ENCODE peak calls at places on chromosomes 12 and 14, in nine cellular contexts. Z is mammary epithelial cell; M is GM23338; K is uterus; G is lung; H is RWPE1; S is mucosa of descending colon; L is CD8-positive, alpha-beta T cell; J is nephron progenitor cell. F is an unnamed sample.

GRCh38 chr12:110916295-110916875 is 4.0 kb downstream of the MYL2 start:
- DNase-seq in Z (peak; percentile 32), G (no peak), M (no peak), L (no peak), J (no peak), K (no peak), S (no peak), H (no peak), F (no peak)

GRCh38 chr14:52464175-52464574 is 88.1 kb downstream of the TXNDC16 start:
- DNase-seq in H (no peak), L (no peak), J (no peak), G (no peak), S (no peak), Z (no peak), K (no peak), M (no peak), F (no peak)

GRCh38 chr12:94092516-94093241 is 55.7 kb upstream of the PLXNC1 start:
- DNase-seq in M (no peak), S (no peak), G (no peak), L (no peak), J (no peak), H (peak; percentile 33), Z (peak; percentile 77), K (peak; percentile 85), F (no peak)

GRCh38 chr14:93708800-93709199 is 79.5 kb downstream of the PRIMA1 start:
- DNase-seq in H (no peak), Z (no peak), M (no peak), S (no peak), J (no peak), L (no peak), G (peak; percentile 19), K (no peak), F (no peak)

GRCh38 chr14:35682802-35683201 is 126.3 kb downstream of the RALGAPA1 start:
- DNase-seq in G (no peak), K (no peak), S (no peak), J (no peak), Z (no peak), M (no peak), H (no peak), L (no peak), F (no peak)

GRCh38 chr14:68513137-68513536 is 279.7 kb downstream of the ZFP36L1 start:
- DNase-seq in S (no peak), G (no peak), M (no peak), H (peak; percentile 20), Z (no peak), J (no peak), L (no peak), K (no peak), F (no peak)

GRCh38 chr12:30531731-30532678 is 163.7 kb downstream of the IPO8 start:
- DNase-seq in L (no peak), J (no peak), G (no peak), H (no peak), Z (no peak), K (no peak), S (no peak), M (no peak), F (no peak)

GRCh38 chr12:13250416-13250815 is 53.9 kb downstream of the EMP1 start:
- DNase-seq in L (no peak), J (no peak), H (peak; percentile 58), K (no peak), S (no peak), M (no peak), G (no peak), Z (peak; percentile 83), F (no peak)

GRCh38 chr14:31256534-31257243 is 49.1 kb upstream of the HECTD1 start:
- DNase-seq in K (no peak), H (no peak), S (no peak), M (no peak), G (no peak), J (no peak), L (no peak), Z (no peak), F (no peak)

GRCh38 chr12:6383572-6384498 is at the start of gene LTBR:
- DNase-seq in K (peak; percentile 97), M (peak; percentile 83), Z (peak; percentile 90), J (peak; percentile 71), L (no peak), G (peak; percentile 96), H (peak; percentile 88), S (peak; percentile 97), F (no peak)

DNA sequence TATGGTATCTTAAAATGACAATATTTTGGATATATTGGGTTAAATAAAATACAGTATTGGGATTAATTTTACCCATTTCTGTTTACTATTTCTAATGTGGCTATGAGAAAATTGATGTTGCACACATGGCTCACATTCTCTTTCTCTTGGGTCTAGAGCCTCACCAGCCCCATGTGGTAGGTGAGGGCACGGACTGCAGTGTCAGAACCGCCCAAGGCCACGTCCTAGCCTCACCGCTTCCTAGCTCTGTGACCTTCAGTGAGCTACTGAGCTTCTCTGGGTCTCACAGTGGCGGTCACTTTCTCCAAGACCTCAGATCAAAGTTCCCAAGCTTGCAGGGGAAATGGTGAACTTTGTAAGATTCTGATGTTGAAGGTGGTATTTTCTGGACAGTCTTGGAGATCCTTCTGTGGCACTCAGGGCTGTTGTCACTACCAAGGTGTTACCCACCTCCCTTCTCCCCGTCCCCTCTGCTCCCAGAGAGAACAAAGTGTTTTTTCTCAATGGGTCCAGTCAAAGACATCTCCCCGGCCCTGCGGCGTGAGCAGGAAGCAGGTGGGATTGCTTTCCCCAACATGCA is 87.6 kb downstream of the RIN3 start:
- DNase-seq in Z (no peak), G (no peak), S (no peak), M (no peak), K (no peak), J (no peak), H (no peak), L (no peak), F (no peak)
- TF ChIP-seq CTCF in Z (no peak), G (no peak), S (no peak), M (no peak), K (no peak), J (no peak), H (no peak), L (no peak), F (no peak)

DNA sequence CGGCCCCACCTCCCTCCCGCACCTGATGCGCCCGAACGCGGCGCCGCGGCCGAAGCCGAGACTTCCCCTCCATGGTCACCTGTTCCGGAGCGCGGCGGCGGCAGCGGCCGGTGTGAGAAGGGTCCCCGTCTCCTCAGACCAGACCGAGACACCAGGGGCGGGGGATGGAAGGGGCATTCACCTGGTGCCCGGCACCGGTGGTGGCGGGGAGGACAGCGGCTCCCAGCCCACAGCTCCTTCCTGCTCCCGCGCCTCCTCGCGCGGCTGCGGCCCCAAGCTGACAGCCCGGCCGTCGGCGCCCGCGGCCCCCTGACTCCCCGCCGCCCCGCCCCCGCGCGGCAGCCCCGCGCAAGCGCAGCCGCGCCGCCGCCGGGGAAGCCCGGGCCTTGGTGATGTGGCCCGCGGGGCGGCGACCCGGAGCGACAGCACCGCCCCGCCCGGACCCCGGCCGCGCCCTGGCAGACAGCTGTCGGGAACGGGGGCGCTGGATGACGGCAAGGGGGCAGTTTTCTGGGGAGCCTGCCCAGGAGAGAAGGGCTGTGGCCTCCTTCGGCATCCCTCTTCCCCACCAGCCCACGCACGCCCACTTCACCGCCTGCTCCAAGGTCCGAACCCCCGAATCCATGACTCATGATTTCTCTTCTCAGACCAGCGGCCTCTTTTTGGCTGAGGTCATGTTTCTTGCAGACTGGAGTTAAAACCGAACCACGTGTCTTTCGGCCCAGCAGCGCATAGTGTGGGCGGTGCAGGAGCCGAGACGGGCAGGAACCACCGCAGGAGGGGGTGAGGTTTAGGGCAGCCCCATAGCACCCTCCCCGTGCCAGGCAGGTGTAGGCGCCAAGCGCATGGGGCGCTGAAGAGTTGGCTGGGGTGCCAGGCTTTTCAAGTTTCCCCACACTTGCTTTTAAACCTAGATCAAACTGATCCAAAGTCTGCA is at the start of gene SLC41A2:
- DNase-seq in Z (peak; percentile 86), H (peak; percentile 76), J (peak; percentile 84), G (peak; percentile 86), S (peak; percentile 88), L (peak; percentile 52), M (peak; percentile 83), K (peak; percentile 81), F (peak; percentile 72)
- TF ChIP-seq CTCF in Z (peak; percentile 47), H (peak; percentile 61), J (no peak), G (no peak), S (peak; percentile 24), L (no peak), M (peak; percentile 8), K (peak; percentile 23), F (peak; percentile 21)

GRCh38 chr14:77805703-77806102 is 5.8 kb downstream of the ADCK1 start:
- DNase-seq in K (no peak), J (no peak), Z (no peak), G (no peak), L (no peak), S (no peak), M (no peak), H (no peak), F (no peak)
- TF ChIP-seq CTCF in K (no peak), J (no peak), Z (no peak), G (no peak), L (no peak), S (no peak), M (no peak), H (no peak), F (no peak)

DNA sequence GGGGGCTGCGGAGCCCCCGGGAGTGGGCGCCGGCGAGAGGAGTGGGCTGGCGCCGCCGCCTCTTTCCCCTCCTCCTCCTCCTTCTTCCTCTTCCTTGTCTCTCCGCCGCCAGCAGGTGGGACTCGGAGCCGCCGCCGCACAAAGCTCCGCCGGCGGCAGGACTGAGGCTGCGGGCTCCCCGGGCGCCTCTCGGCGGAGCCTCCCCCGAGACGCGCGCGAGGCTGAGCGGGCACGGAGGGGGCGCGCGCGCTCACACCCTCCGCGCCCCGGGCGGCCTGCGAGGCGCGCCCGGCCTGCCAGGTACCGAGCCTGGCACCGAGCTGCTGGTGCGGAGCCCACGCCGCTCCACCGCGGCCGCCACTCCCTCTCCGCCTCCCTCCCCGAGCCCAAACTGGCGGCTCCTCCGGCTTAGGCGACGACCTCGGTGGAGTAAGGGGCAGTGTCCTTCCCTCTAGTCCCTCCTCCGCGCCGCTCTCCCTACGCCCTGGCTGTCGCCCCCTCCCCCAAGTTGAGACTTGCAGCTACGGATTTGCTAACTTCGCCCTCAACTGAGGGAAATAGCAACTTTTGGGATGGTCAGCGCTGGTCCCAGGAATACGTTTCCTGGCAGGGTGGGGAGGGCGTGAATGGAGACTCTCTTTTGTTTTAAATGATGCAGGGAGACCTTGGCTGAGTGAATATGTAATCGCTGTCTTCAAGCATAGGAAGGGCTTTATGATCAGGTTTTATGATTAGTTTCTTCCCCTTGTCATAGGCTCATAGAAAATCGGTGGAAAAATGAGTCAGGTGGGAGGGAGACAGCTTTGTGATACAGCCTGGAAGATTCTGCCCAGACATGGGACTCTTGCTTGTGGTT is 199.5 kb upstream of the CAND1 start:
- DNase-seq in Z (peak; percentile 47), J (peak; percentile 73), L (no peak), K (peak; percentile 18), S (peak; percentile 72), G (peak; percentile 32), M (peak; percentile 87), H (no peak), F (no peak)
- TF ChIP-seq CTCF in Z (peak; percentile 44), J (no peak), L (no peak), K (no peak), S (no peak), G (no peak), M (no peak), H (peak; percentile 20), F (peak; percentile 3)

F was measured in GM12864.